ENCODE peak calls at places on chromosome 9, in four cellular contexts. V is HepG2, M is SK-N-SH, J is adrenal gland. O is an unnamed sample.

GRCh38 chr9:136840140-136840876 is 2.0 kb upstream of the AJM1 start:
- DNase-seq in V (no peak), M (peak; percentile 63), J (no peak), O (no peak)

GRCh38 chr9:2621678-2622360 is at the start of gene VLDLR:
- DNase-seq in V (no peak), M (peak; percentile 90), J (peak; percentile 33), O (peak; percentile 52)

GRCh38 chr9:20551236-20551635 is 71.1 kb downstream of the MLLT3 start:
- DNase-seq in V (peak; percentile 24), M (no peak), J (no peak), O (no peak)

GRCh38 chr9:69253057-69253456 is 72.0 kb upstream of the ENTREP1 start:
- DNase-seq in V (no peak), M (no peak), J (no peak), O (no peak)

GRCh38 chr9:105403552-105404246 is 44.1 kb upstream of the FSD1L start:
- DNase-seq in V (no peak), M (no peak), J (no peak), O (no peak)

GRCh38 chr9:87959916-87960581 is 14.3 kb downstream of the CDK20 start:
- DNase-seq in V (no peak), M (no peak), J (peak; percentile 49), O (no peak)

GRCh38 chr9:87973122-87973521 is 1.2 kb downstream of the CDK20 start:
- DNase-seq in V (no peak), M (no peak), J (no peak), O (no peak)

GRCh38 chr9:110626109-110626829 is 42.3 kb upstream of the MUSK start:
- DNase-seq in V (no peak), M (no peak), J (no peak), O (no peak)

GRCh38 chr9:137168907-137169763 is 716 bp downstream of the LRRC26 start:
- DNase-seq in V (peak; percentile 32), M (peak; percentile 83), J (no peak), O (no peak)

GRCh38 chr9:88049677-88050307 is 75.5 kb upstream of the CDK20 start:
- DNase-seq in V (no peak), M (no peak), J (no peak), O (no peak)

GRCh38 chr9:27440888-27441740 is 83.0 kb upstream of the IFNK start:
- DNase-seq in V (no peak), M (no peak), J (no peak), O (no peak)

GRCh38 chr9:21056931-21057330 is 20.8 kb downstream of the IFNB1 start:
- DNase-seq in V (no peak), M (no peak), J (no peak), O (no peak)

GRCh38 chr9:34125681-34126206 is 754 bp downstream of the DCAF12 start:
- DNase-seq in V (peak; percentile 21), M (peak; percentile 57), J (no peak), O (no peak)

GRCh38 chr9:116693233-116693731 is 6.2 kb downstream of the TRIM32 start:
- DNase-seq in V (no peak), M (no peak), J (no peak), O (no peak)

GRCh38 chr9:4371108-4371507 is 71.2 kb upstream of the GLIS3 start:
- DNase-seq in V (no peak), M (no peak), J (no peak), O (no peak)

GRCh38 chr9:37243588-37244345 is 123.4 kb downstream of the ZCCHC7 start:
- DNase-seq in V (no peak), M (no peak), J (no peak), O (no peak)

GRCh38 chr9:19074836-19075235 is 25.6 kb downstream of the RRAGA start:
- DNase-seq in V (peak; percentile 36), M (no peak), J (no peak), O (no peak)

GRCh38 chr9:97374811-97375210 is 37.1 kb upstream of the TDRD7 start:
- DNase-seq in V (no peak), M (no peak), J (no peak), O (no peak)

GRCh38 chr9:18610956-18611355 is 137.0 kb downstream of the ADAMTSL1 start:
- DNase-seq in V (no peak), M (no peak), J (no peak), O (no peak)

GRCh38 chr9:111795557-111795839 is 761 bp upstream of the SHOC1 start:
- DNase-seq in V (no peak), M (no peak), J (no peak), O (no peak)

GRCh38 chr9:37650873-37651768 is at the start of gene FRMPD1:
- DNase-seq in V (peak; percentile 17), M (peak; percentile 92), J (peak; percentile 53), O (no peak)

GRCh38 chr9:97059661-97060060 is 20.7 kb upstream of the CTSV start:
- DNase-seq in V (no peak), M (no peak), J (no peak), O (no peak)

GRCh38 chr9:121281614-121282291 is 13.8 kb downstream of the GSN start:
- DNase-seq in V (peak; percentile 85), M (no peak), J (peak; percentile 82), O (peak; percentile 94)

GRCh38 chr9:71663931-71664459 is 104.3 kb downstream of the CEMIP2 start:
- DNase-seq in V (peak; percentile 34), M (no peak), J (no peak), O (no peak)

GRCh38 chr9:83991355-83991754 is 10.8 kb downstream of the RMI1 start:
- DNase-seq in V (no peak), M (no peak), J (no peak), O (no peak)

GRCh38 chr9:131608469-131609115 is 63.3 kb downstream of the PRRT1B start:
- DNase-seq in V (peak; percentile 75), M (no peak), J (peak; percentile 82), O (peak; percentile 76)

GRCh38 chr9:90642570-90643539 is at the start of gene DIRAS2:
- DNase-seq in V (no peak), M (peak; percentile 85), J (peak; percentile 28), O (no peak)

GRCh38 chr9:9003184-9003583 is 1203.6 kb upstream of the DMAC1 start:
- DNase-seq in V (peak; percentile 16), M (peak; percentile 1), J (peak; percentile 61), O (no peak)

DNA sequence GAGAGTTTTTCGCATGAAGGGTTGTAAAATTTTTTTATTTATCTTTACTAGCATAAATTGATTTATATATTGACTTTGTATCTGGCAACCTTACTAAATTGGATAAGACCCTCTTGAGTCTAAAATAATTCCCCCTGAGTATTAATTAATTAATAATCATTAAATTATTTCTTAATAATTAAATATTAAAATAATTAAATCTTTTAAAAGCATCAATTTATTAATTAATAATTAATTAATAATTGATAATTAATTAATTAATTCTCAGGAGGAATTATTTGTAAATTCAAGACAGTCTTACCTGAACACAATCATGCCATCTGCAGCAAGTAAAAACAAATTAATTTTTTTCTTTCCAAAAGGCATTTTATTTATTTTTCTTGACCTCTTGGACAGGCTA is 370.4 kb upstream of the PTPRD start:
- DNase-seq in V (no peak), M (no peak), J (no peak), O (no peak)
- H3K27ac ChIP-seq in V (no peak overlapping the region), M (no peak overlapping the region), J (no peak overlapping the region), O (no peak overlapping the region)

GRCh38 chr9:36091028-36091953 is 45.2 kb upstream of the GLIPR2 start:
- DNase-seq in V (peak; percentile 63), M (no peak), J (peak; percentile 20), O (no peak)
- TF ChIP-seq CTCF in V (no peak), M (peak; percentile 47), J (no peak), O (no peak)

GRCh38 chr9:124280176-124280691 is 22.5 kb downstream of the NEK6 start:
- DNase-seq in V (no peak), M (no peak), J (peak; percentile 35), O (peak; percentile 54)
- H3K4me1 ChIP-seq in V (peaks cover 93% of the 10 kb centered on the region), M (peaks cover 11% of the 10 kb centered on the region), J (peaks cover 47% of the 10 kb centered on the region), O (no peaks in the 10 kb centered on the region)

GRCh38 chr9:125541840-125542243 is 165.2 kb downstream of the MAPKAP1 start:
- DNase-seq in V (no peak), M (peak; percentile 77), J (peak; percentile 79), O (no peak)
- H3K27ac ChIP-seq in V (no peak overlapping the region), M (peak overlapping the region; percentile 87), J (no peak overlapping the region), O (no peak overlapping the region)

GRCh38 chr9:92686954-92687353 is 17.0 kb upstream of the IPPK start:
- DNase-seq in V (peak; percentile 45), M (no peak), J (no peak), O (no peak)
- TF ChIP-seq CTCF in V (peak; percentile 43), M (peak; percentile 36), J (no peak), O (no peak)

GRCh38 chr9:134436356-134436717 is 110.1 kb downstream of the RXRA start:
- DNase-seq in V (no peak), M (no peak), J (no peak), O (no peak)

GRCh38 chr9:134436926-134437325 is 110.7 kb downstream of the RXRA start:
- DNase-seq in V (no peak), M (no peak), J (no peak), O (no peak)

GRCh38 chr9:134439368-134439784 is 113.1 kb downstream of the RXRA start:
- DNase-seq in V (peak; percentile 32), M (no peak), J (peak; percentile 56), O (no peak)

GRCh38 chr9:134437417-134438203 is 111.4 kb downstream of the RXRA start:
- DNase-seq in V (no peak), M (no peak), J (no peak), O (no peak)

DNA sequence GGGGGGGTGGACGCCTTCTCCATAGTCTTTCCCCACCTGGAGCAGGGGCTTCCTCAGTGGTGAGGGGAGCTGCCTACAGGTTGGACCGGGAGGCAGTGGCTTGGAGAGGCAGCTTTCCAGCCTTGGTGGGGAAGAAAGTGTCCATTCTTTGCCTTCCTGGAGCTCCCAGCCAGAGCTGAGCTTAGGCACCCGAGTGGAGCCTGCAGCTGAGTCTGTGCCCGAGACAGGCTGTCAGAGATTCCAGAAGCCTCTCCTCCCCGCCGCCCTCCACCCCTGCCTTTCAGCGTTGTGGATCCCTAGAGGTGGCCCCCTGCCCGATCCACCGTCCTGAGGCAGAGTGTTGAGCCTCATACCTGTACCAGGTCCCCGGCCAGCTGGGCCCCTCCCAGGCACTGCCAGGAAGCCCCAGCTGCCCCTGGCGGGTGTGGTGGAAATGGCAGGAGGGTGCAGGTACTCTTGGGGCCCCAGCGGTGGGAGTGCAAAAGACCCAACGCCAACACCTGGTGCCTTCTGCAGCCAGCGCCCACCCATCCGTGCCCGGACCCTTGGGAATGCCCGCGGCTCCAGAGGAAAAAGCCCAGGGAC is 112.0 kb downstream of the RXRA start:
- DNase-seq in V (peak; percentile 32), M (no peak), J (no peak), O (no peak)
- H3K4me1 ChIP-seq in V (peaks cover 92% of the 10 kb centered on the region), M (peaks cover 22% of the 10 kb centered on the region), J (peaks cover 76% of the 10 kb centered on the region), O (peaks cover 10% of the 10 kb centered on the region)

DNA sequence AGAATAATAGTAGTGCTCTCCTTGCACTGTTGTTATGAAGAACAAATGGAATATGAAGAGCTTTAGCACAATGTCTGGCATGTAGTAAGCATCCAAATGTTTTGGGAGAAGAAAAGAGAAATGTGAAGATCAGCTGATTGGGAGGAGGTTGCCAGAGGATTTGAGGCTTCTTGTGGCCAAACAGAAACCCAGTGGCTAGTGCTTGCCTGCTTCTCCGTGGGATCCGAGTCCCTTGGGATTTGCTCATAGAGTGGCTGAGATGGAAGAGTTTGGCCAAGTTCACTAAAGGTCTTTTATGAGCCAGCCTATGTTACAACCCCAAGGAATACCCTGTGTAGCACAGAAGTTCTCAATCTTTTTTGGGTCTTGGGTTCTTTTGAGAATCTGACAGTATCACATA is 86.0 kb downstream of the ANGPTL2 start:
- DNase-seq in V (no peak), M (no peak), J (no peak), O (no peak)
- H3K27ac ChIP-seq in V (no peak overlapping the region), M (peak overlapping the region; percentile 62), J (peak overlapping the region; percentile 9), O (peak overlapping the region; percentile 6)

GRCh38 chr9:6197330-6197729 is 18.3 kb upstream of the IL33 start:
- DNase-seq in V (peak; percentile 31), M (no peak), J (no peak), O (no peak)
- TF ChIP-seq CTCF in V (peak; percentile 70), M (peak; percentile 51), J (peak; percentile 39), O (peak; percentile 58)

O was measured in uterus.